ENCODE peak calls at places on chromosomes 7 and 10, in four cellular contexts. Q is left lung, J is glutamatergic neuron, D is T-helper 9 cell. G is an unnamed sample.

GRCh38 chr7:103075337-103075918 is 488 bp downstream of the ARMC10 start:
- DNase-seq in D (peak), Q (no peak), J (peak), G (peak)

GRCh38 chr7:156236936-156237599 is 403.5 kb upstream of the RNF32 start:
- DNase-seq in J (no peak), Q (no peak), D (no peak), G (no peak)

GRCh38 chr10:90418869-90419652 is 438.8 kb downstream of the HTR7 start:
- DNase-seq in Q (no peak), D (no peak), J (no peak), G (peak)

GRCh38 chr10:23358357-23358756 is 13.8 kb upstream of the C10orf67 start:
- DNase-seq in J (no peak), Q (no peak), D (no peak), G (no peak)

GRCh38 chr7:104921596-104921995 is 92.4 kb upstream of the KMT2E start:
- DNase-seq in D (no peak), Q (no peak), J (no peak), G (no peak)

GRCh38 chr7:30778246-30779025 is 7.2 kb downstream of the MINDY4 start:
- DNase-seq in Q (no peak), J (no peak), D (no peak), G (no peak)

GRCh38 chr7:158863611-158864506 is 7.5 kb downstream of the DYNC2I1 start:
- DNase-seq in J (no peak), Q (no peak), D (peak), G (peak)

GRCh38 chr10:88974446-88975376 is 15.9 kb upstream of the FAS start:
- DNase-seq in Q (no peak), J (no peak), D (no peak), G (no peak)

GRCh38 chr10:128042131-128042610 is 84.1 kb downstream of the MKI67 start:
- DNase-seq in D (no peak), Q (no peak), J (peak), G (peak)

GRCh38 chr10:79047875-79048638 is 20.7 kb upstream of the ZMIZ1 start:
- DNase-seq in D (peak), Q (peak), J (peak), G (peak)

GRCh38 chr7:41760293-41760692 is 57.4 kb upstream of the INHBA start:
- DNase-seq in D (no peak), J (no peak), Q (no peak), G (no peak)

GRCh38 chr10:48213047-48213446 is 61.4 kb downstream of the FRMPD2 start:
- DNase-seq in J (no peak), D (no peak), Q (no peak), G (no peak)

GRCh38 chr7:71479231-71479630 is 347.3 kb downstream of the GALNT17 start:
- DNase-seq in J (no peak), Q (no peak), D (no peak), G (no peak)

GRCh38 chr10:17835688-17836087 is 26.5 kb downstream of the MRC1 start:
- DNase-seq in Q (no peak), D (no peak), J (no peak), G (peak)

GRCh38 chr7:21430575-21430954 is 2.7 kb downstream of the SP4 start:
- DNase-seq in Q (no peak), D (no peak), J (no peak), G (no peak)

GRCh38 chr10:32437334-32437733 is 8.6 kb upstream of the CCDC7 start:
- DNase-seq in J (no peak), Q (no peak), D (no peak), G (no peak)

GRCh38 chr7:116876664-116877442 is 14.5 kb downstream of the CAPZA2 start:
- DNase-seq in J (peak), Q (no peak), D (no peak), G (no peak)

GRCh38 chr10:88791924-88792323 is 10.6 kb upstream of the LIPM start:
- DNase-seq in J (peak), D (no peak), Q (no peak), G (no peak)